ENCODE peak calls at places on chromosome 10, in five cellular contexts. One of them, this sample, is unnamed.

GRCh38 chr10:95756061-95756751 is at the start of gene ENTPD1:
- DNase-seq in stomach: no peak
- DNase-seq in spleen: no peak
- DNase-seq in endothelial cell of umbilical vein: peak; percentile 66
- DNase-seq in uterus: no peak
- DNase-seq in this sample: no peak

GRCh38 chr10:53624722-53625121 is 852.1 kb upstream of the MBL2 start:
- DNase-seq in endothelial cell of umbilical vein: no peak
- DNase-seq in stomach: no peak
- DNase-seq in uterus: no peak
- DNase-seq in spleen: no peak
- DNase-seq in this sample: no peak

GRCh38 chr10:82221750-82222149 is 346.8 kb downstream of the NRG3 start:
- DNase-seq in endothelial cell of umbilical vein: no peak
- DNase-seq in stomach: no peak
- DNase-seq in uterus: no peak
- DNase-seq in spleen: no peak
- DNase-seq in this sample: no peak

GRCh38 chr10:4978870-4979269 is 15.7 kb downstream of the AKR1C1 start:
- DNase-seq in uterus: no peak
- DNase-seq in stomach: no peak
- DNase-seq in endothelial cell of umbilical vein: no peak
- DNase-seq in spleen: no peak
- DNase-seq in this sample: no peak

GRCh38 chr10:66927271-66927950 is 1.6 kb downstream of the LRRTM3 start:
- DNase-seq in stomach: no peak
- DNase-seq in uterus: no peak
- DNase-seq in endothelial cell of umbilical vein: no peak
- DNase-seq in spleen: no peak
- DNase-seq in this sample: no peak

GRCh38 chr10:24374134-24374915 is 165.4 kb downstream of the KIAA1217 start:
- DNase-seq in stomach: no peak
- DNase-seq in uterus: no peak
- DNase-seq in endothelial cell of umbilical vein: no peak
- DNase-seq in spleen: no peak
- DNase-seq in this sample: no peak

GRCh38 chr10:92544296-92544695 is 29.6 kb downstream of the IDE start:
- DNase-seq in spleen: no peak
- DNase-seq in endothelial cell of umbilical vein: peak; percentile 45
- DNase-seq in stomach: no peak
- DNase-seq in uterus: no peak
- DNase-seq in this sample: no peak

GRCh38 chr10:79196470-79197461 is 128.0 kb downstream of the ZMIZ1 start:
- DNase-seq in uterus: peak; percentile 78
- DNase-seq in endothelial cell of umbilical vein: peak; percentile 54
- DNase-seq in spleen: peak; percentile 94
- DNase-seq in stomach: peak; percentile 82
- DNase-seq in this sample: peak; percentile 82

GRCh38 chr10:12348870-12349627 is at the start of gene CAMK1D:
- DNase-seq in uterus: peak; percentile 79
- DNase-seq in spleen: peak; percentile 97
- DNase-seq in endothelial cell of umbilical vein: peak; percentile 40
- DNase-seq in stomach: peak; percentile 77
- DNase-seq in this sample: peak; percentile 74

GRCh38 chr10:29545122-29545521 is 89.6 kb downstream of the SVIL start:
- DNase-seq in endothelial cell of umbilical vein: no peak
- DNase-seq in spleen: no peak
- DNase-seq in stomach: no peak
- DNase-seq in uterus: no peak
- DNase-seq in this sample: no peak

GRCh38 chr10:70481831-70482530 is 3.4 kb downstream of the PALD1 start:
- DNase-seq in spleen: peak; percentile 84
- DNase-seq in stomach: no peak
- DNase-seq in uterus: peak; percentile 52
- DNase-seq in endothelial cell of umbilical vein: peak; percentile 49
- DNase-seq in this sample: no peak

GRCh38 chr10:106401161-106401560 is 763.3 kb downstream of the SORCS1 start:
- DNase-seq in spleen: no peak
- DNase-seq in uterus: no peak
- DNase-seq in stomach: no peak
- DNase-seq in endothelial cell of umbilical vein: no peak
- DNase-seq in this sample: no peak

GRCh38 chr10:78041170-78042057 is 7.8 kb downstream of the RPS24 start:
- DNase-seq in endothelial cell of umbilical vein: no peak
- DNase-seq in uterus: no peak
- DNase-seq in stomach: no peak
- DNase-seq in spleen: no peak
- DNase-seq in this sample: no peak

GRCh38 chr10:78039743-78040142 is 6.1 kb downstream of the RPS24 start:
- DNase-seq in endothelial cell of umbilical vein: no peak
- DNase-seq in spleen: no peak
- DNase-seq in uterus: no peak
- DNase-seq in stomach: no peak
- DNase-seq in this sample: no peak

GRCh38 chr10:78035933-78036583 is 2.4 kb downstream of the RPS24 start:
- DNase-seq in stomach: no peak
- DNase-seq in uterus: no peak
- DNase-seq in endothelial cell of umbilical vein: no peak
- DNase-seq in spleen: no peak
- DNase-seq in this sample: no peak

GRCh38 chr10:78038105-78038504 is 4.4 kb downstream of the RPS24 start:
- DNase-seq in uterus: no peak
- DNase-seq in spleen: no peak
- DNase-seq in endothelial cell of umbilical vein: peak; percentile 40
- DNase-seq in stomach: no peak
- DNase-seq in this sample: no peak

GRCh38 chr10:78038791-78039547 is 5.3 kb downstream of the RPS24 start:
- DNase-seq in spleen: no peak
- DNase-seq in uterus: no peak
- DNase-seq in endothelial cell of umbilical vein: no peak
- DNase-seq in stomach: no peak
- DNase-seq in this sample: no peak
- TF ChIP-seq POLR2A in spleen: no peak
- TF ChIP-seq POLR2A in uterus: no peak
- TF ChIP-seq POLR2A in endothelial cell of umbilical vein: no peak
- TF ChIP-seq POLR2A in stomach: no peak
- TF ChIP-seq POLR2A in this sample: no peak

GRCh38 chr10:103244663-103245271 is 920 bp upstream of the RPEL1 start:
- DNase-seq in spleen: peak; percentile 78
- DNase-seq in stomach: peak; percentile 81
- DNase-seq in endothelial cell of umbilical vein: peak; percentile 81
- DNase-seq in uterus: peak; percentile 75
- DNase-seq in this sample: peak; percentile 74

GRCh38 chr10:103238506-103239252 is 7.0 kb upstream of the RPEL1 start:
- DNase-seq in stomach: peak; percentile 75
- DNase-seq in endothelial cell of umbilical vein: peak; percentile 52
- DNase-seq in spleen: no peak
- DNase-seq in uterus: no peak
- DNase-seq in this sample: no peak

GRCh38 chr10:103246328-103246727 is 641 bp downstream of the RPEL1 start:
- DNase-seq in uterus: no peak
- DNase-seq in endothelial cell of umbilical vein: no peak
- DNase-seq in stomach: no peak
- DNase-seq in spleen: no peak
- DNase-seq in this sample: no peak

GRCh38 chr10:103235775-103236174 is 9.9 kb upstream of the RPEL1 start:
- DNase-seq in endothelial cell of umbilical vein: no peak
- DNase-seq in spleen: no peak
- DNase-seq in stomach: no peak
- DNase-seq in uterus: no peak
- DNase-seq in this sample: no peak

GRCh38 chr10:103241262-103242011 is 4.2 kb upstream of the RPEL1 start:
- DNase-seq in endothelial cell of umbilical vein: peak; percentile 52
- DNase-seq in stomach: peak; percentile 89
- DNase-seq in uterus: no peak
- DNase-seq in spleen: no peak
- DNase-seq in this sample: no peak
- TF ChIP-seq POLR2A in endothelial cell of umbilical vein: peak; percentile 16
- TF ChIP-seq POLR2A in stomach: no peak
- TF ChIP-seq POLR2A in uterus: no peak
- TF ChIP-seq POLR2A in spleen: no peak
- TF ChIP-seq POLR2A in this sample: no peak

GRCh38 chr10:72248477-72249151 is 25.1 kb upstream of the DDIT4 start:
- DNase-seq in stomach: peak; percentile 87
- DNase-seq in endothelial cell of umbilical vein: peak; percentile 91
- DNase-seq in uterus: peak; percentile 82
- DNase-seq in spleen: peak; percentile 96
- DNase-seq in this sample: peak; percentile 55
- TF ChIP-seq POLR2A in stomach: no peak
- TF ChIP-seq POLR2A in endothelial cell of umbilical vein: no peak
- TF ChIP-seq POLR2A in uterus: peak; percentile 48
- TF ChIP-seq POLR2A in spleen: no peak
- TF ChIP-seq POLR2A in this sample: peak; percentile 93

GRCh38 chr10:19518109-19518508 is 298.1 kb upstream of the PLXDC2 start:
- DNase-seq in spleen: no peak
- DNase-seq in stomach: no peak
- DNase-seq in endothelial cell of umbilical vein: no peak
- DNase-seq in uterus: no peak
- DNase-seq in this sample: no peak

DNA sequence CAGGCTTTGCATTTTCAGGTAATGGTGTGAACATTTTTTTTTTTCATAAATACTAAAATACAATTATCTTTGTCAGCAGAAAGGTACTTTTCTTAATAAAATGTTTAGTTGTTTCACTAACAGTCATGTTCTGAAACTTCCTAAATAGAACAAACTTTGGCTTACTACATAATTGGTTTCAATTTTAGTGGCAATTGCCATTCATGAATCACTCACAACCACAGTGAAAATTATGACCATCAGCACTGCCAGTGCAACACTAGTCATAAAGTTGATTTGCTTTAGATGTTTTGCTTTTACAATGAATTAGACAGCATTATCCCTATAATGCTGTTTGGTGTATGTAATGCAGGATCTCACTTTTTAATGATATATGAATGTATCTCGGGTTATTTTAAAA is 297.6 kb upstream of the PLXDC2 start:
- DNase-seq in endothelial cell of umbilical vein: no peak
- DNase-seq in spleen: no peak
- DNase-seq in stomach: no peak
- DNase-seq in uterus: no peak
- DNase-seq in this sample: no peak
- TF ChIP-seq POLR2A in endothelial cell of umbilical vein: no peak
- TF ChIP-seq POLR2A in spleen: no peak
- TF ChIP-seq POLR2A in stomach: no peak
- TF ChIP-seq POLR2A in uterus: no peak
- TF ChIP-seq POLR2A in this sample: no peak

DNA sequence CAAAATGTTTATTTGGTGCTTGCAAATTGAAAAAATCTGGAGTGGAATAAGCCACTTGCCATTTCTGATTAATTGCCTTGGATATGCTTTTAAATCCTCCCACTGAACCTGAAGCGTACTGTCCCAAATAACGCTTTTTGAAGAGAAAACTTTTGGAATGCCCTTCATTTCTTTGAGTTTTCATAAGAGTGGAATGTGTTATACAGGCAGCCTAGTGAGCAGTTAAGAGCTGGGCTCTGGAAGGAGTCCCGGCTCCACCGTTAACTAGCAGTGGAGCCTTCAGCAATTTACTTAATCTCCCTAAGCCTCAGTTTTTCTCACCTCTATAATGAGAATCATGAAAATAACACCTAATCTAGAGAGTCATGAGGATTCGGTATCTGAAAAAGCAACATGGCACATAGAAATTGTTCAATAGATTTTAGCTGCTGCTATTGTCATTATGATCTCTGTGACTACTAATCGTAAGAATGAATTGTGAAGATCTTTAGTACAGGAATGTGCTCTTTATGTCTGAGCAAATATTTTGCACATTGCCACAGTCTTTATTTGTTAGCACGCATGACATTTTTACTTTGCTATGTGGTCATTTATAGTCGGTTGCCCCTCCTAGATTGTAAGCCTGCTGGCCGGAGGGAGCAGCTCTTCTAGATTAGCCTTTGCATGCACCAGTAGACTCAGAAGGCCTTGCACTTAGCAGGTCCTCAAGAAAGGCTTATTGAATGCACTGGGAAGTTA is 59.3 kb downstream of the PLCE1 start:
- DNase-seq in uterus: no peak
- DNase-seq in endothelial cell of umbilical vein: no peak
- DNase-seq in stomach: no peak
- DNase-seq in spleen: no peak
- DNase-seq in this sample: no peak
- TF ChIP-seq POLR2A in uterus: no peak
- TF ChIP-seq POLR2A in endothelial cell of umbilical vein: no peak
- TF ChIP-seq POLR2A in stomach: no peak
- TF ChIP-seq POLR2A in spleen: no peak
- TF ChIP-seq POLR2A in this sample: no peak

GRCh38 chr10:44761076-44761475 is 150.1 kb upstream of the TMEM72 start:
- DNase-seq in endothelial cell of umbilical vein: no peak
- DNase-seq in uterus: no peak
- DNase-seq in stomach: no peak
- DNase-seq in spleen: no peak
- DNase-seq in this sample: no peak
- TF ChIP-seq POLR2A in endothelial cell of umbilical vein: no peak
- TF ChIP-seq POLR2A in uterus: no peak
- TF ChIP-seq POLR2A in stomach: no peak
- TF ChIP-seq POLR2A in spleen: no peak
- TF ChIP-seq POLR2A in this sample: no peak

GRCh38 chr10:73965890-73966768 is 31.8 kb upstream of the VCL start:
- DNase-seq in endothelial cell of umbilical vein: peak; percentile 94
- DNase-seq in stomach: peak; percentile 57
- DNase-seq in uterus: peak; percentile 83
- DNase-seq in spleen: no peak
- DNase-seq in this sample: no peak
- TF ChIP-seq POLR2A in endothelial cell of umbilical vein: no peak
- TF ChIP-seq POLR2A in stomach: no peak
- TF ChIP-seq POLR2A in uterus: peak; percentile 61
- TF ChIP-seq POLR2A in spleen: no peak
- TF ChIP-seq POLR2A in this sample: no peak

This sample was measured in GM12891.